ENCODE peak calls at places on chromosomes 13 and 19, in nine cellular contexts. P is neuronal stem cell; D is NCI-H2081 treated with DMSO at 0.1 percent for 48 hours; M is right cardiac atrium; Y is stimulated activated naive CD4-positive, alpha-beta T cell; N is HT-29; K is thoracic aorta; Q is NCI-H774; C is retinal pigment epithelial cell. T is an unnamed sample.

GRCh38 chr13:75415720-75416119 is 66.2 kb downstream of the TBC1D4 start:
- DNase-seq in Y (no peak), C (peak), Q (no peak), M (no peak), K (no peak), P (no peak), N (no peak), D (no peak), T (no peak)

GRCh38 chr19:50723069-50723468 is at the start of gene CLEC11A:
- DNase-seq in M (peak), C (no peak), N (no peak), P (no peak), D (no peak), Y (no peak), Q (no peak), K (no peak), T (no peak)

GRCh38 chr19:30154410-30154809 is 212.4 kb downstream of the URI1 start:
- DNase-seq in D (no peak), K (no peak), M (no peak), P (no peak), Q (no peak), Y (no peak), N (no peak), C (no peak), T (no peak)

GRCh38 chr13:39760521-39760920 is 105.1 kb downstream of the COG6 start:
- DNase-seq in P (no peak), C (no peak), Y (no peak), Q (no peak), K (no peak), N (no peak), D (no peak), M (no peak), T (no peak)

GRCh38 chr19:12733369-12733896 is 1.1 kb downstream of the TRIR start:
- DNase-seq in D (no peak), M (no peak), Q (no peak), Y (peak), N (peak), C (no peak), P (peak), K (no peak), T (no peak)

GRCh38 chr19:40803857-40804782 is 5.1 kb downstream of the EGLN2 start:
- DNase-seq in M (peak), Y (peak), K (no peak), Q (no peak), C (no peak), D (no peak), N (peak), P (no peak), T (no peak)

GRCh38 chr19:41408256-41408655 is 10.6 kb downstream of the BCKDHA start:
- DNase-seq in Q (no peak), P (no peak), K (no peak), N (no peak), Y (no peak), M (no peak), D (no peak), C (no peak), T (no peak)

GRCh38 chr13:106911602-106912001 is 343.7 kb upstream of the ARGLU1 start:
- DNase-seq in M (no peak), D (no peak), C (no peak), N (no peak), Q (no peak), K (no peak), Y (no peak), P (no peak), T (no peak)

T was measured in putamen.